ENCODE peak calls at places on chromosomes 4 and X, in nine cellular contexts. Z is stomach, W is mesenchymal stem cell, I is PC-3, E is osteoblast, G is adipocyte, L is mammary epithelial cell, C is A673, N is uterus. O is an unnamed sample.
A peak's percentile ranks its signal among the peaks of the same experiment; 100 is the strongest.

GRCh38 chrX:107968623-107969022 is 13.5 kb downstream of the TEX13B start:
- DNase-seq in Z (no peak), W (no peak), I (no peak), E (no peak), G (no peak), L (peak; percentile 51), C (no peak), N (no peak), O (no peak)

GRCh38 chr4:173486714-173487392 is 43.2 kb downstream of the HAND2 start:
- DNase-seq in Z (no peak), W (no peak), I (no peak), E (no peak), G (no peak), L (no peak), C (peak; percentile 80), N (no peak), O (no peak)

GRCh38 chr4:43867908-43868307 is 580.7 kb downstream of the KCTD8 start:
- DNase-seq in Z (no peak), W (no peak), I (no peak), E (no peak), G (no peak), L (no peak), C (no peak), N (no peak), O (no peak)

GRCh38 chr4:80004319-80004718 is 68.7 kb downstream of the ANTXR2 start:
- DNase-seq in Z (no peak), W (no peak), I (no peak), E (no peak), G (no peak), L (no peak), C (no peak), N (no peak), O (no peak)

GRCh38 chr4:10619220-10619619 is 65.3 kb downstream of the CLNK start:
- DNase-seq in Z (peak; percentile 61), W (no peak), I (peak; percentile 39), E (no peak), G (peak; percentile 21), L (peak; percentile 38), C (no peak), N (no peak), O (peak; percentile 22)

GRCh38 chr4:122855491-122855890 is 28.9 kb downstream of the FGF2 start:
- DNase-seq in Z (no peak), W (no peak), I (no peak), E (no peak), G (no peak), L (no peak), C (no peak), N (no peak), O (peak; percentile 39)

GRCh38 chrX:134551365-134552095 is 91.6 kb downstream of the HPRT1 start:
- DNase-seq in Z (no peak), W (peak; percentile 66), I (peak; percentile 68), E (no peak), G (peak; percentile 61), L (no peak), C (peak; percentile 37), N (no peak), O (peak; percentile 42)

GRCh38 chr4:610411-611261 is 14.7 kb upstream of the PDE6B start:
- DNase-seq in Z (no peak), W (no peak), I (peak; percentile 95), E (no peak), G (peak; percentile 48), L (peak; percentile 87), C (no peak), N (no peak), O (no peak)

GRCh38 chrX:38805294-38806053 is 4.2 kb downstream of the MID1IP1 start:
- DNase-seq in Z (peak; percentile 74), W (peak; percentile 85), I (peak; percentile 67), E (peak; percentile 55), G (peak; percentile 90), L (peak; percentile 70), C (peak; percentile 71), N (peak; percentile 59), O (peak; percentile 72)

GRCh38 chrX:136168929-136169735 is 21.8 kb downstream of the FHL1 start:
- DNase-seq in Z (no peak), W (peak; percentile 97), I (peak; percentile 39), E (no peak), G (peak; percentile 91), L (peak; percentile 18), C (peak; percentile 58), N (peak; percentile 86), O (peak; percentile 92)

GRCh38 chr4:121150486-121150885 is 13.6 kb downstream of the TNIP3 start:
- DNase-seq in Z (no peak), W (no peak), I (no peak), E (no peak), G (no peak), L (no peak), C (no peak), N (no peak), O (no peak)

GRCh38 chrX:52574416-52575275 is 57.8 kb upstream of the XAGE1B start:
- DNase-seq in Z (no peak), W (peak; percentile 45), I (peak; percentile 65), E (peak; percentile 59), G (peak; percentile 72), L (peak; percentile 46), C (peak; percentile 90), N (no peak), O (peak; percentile 41)

DNA sequence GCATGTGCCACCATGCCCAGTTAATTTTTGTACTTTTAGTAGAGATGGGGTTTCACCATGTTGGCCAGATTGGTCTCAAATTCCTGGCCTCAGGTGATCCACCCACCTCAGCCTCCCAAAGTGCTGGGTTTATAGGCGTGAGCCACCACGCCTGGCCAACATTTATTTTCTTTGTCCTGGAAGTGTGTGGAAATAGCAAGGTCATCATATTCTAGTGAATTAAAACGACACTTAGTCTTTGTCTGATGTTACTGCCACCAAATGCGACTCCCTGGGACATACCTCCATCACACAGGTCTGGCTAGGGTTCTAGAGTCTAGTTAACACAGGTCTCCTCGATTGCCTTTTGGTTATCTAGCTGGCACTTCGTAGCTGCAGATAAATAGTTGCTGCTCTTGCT is 203.1 kb downstream of the AASDH start:
- DNase-seq in Z (no peak), W (no peak), I (no peak), E (no peak), G (no peak), L (no peak), C (no peak), N (no peak), O (no peak)
- H3K36me3 ChIP-seq in Z (no peaks in the 10 kb centered on the region), W (peaks cover 6% of the 10 kb centered on the region), I (no peaks in the 10 kb centered on the region), E (no peaks in the 10 kb centered on the region), G (no peaks in the 10 kb centered on the region), L (no peaks in the 10 kb centered on the region), C (no peaks in the 10 kb centered on the region), N (no peaks in the 10 kb centered on the region), O (no peaks in the 10 kb centered on the region)

GRCh38 chrX:129618997-129619396 is 35.8 kb downstream of the APLN start:
- DNase-seq in Z (peak; percentile 45), W (no peak), I (no peak), E (no peak), G (no peak), L (no peak), C (no peak), N (no peak), O (no peak)

GRCh38 chrX:129612396-129612795 is 42.4 kb downstream of the APLN start:
- DNase-seq in Z (no peak), W (no peak), I (no peak), E (no peak), G (no peak), L (no peak), C (no peak), N (no peak), O (no peak)

GRCh38 chrX:129613596-129613995 is 41.2 kb downstream of the APLN start:
- DNase-seq in Z (no peak), W (peak; percentile 48), I (peak; percentile 23), E (no peak), G (no peak), L (peak; percentile 37), C (no peak), N (no peak), O (peak; percentile 13)

GRCh38 chrX:129622757-129623301 is 31.9 kb downstream of the APLN start:
- DNase-seq in Z (no peak), W (peak; percentile 26), I (no peak), E (no peak), G (no peak), L (peak; percentile 61), C (peak; percentile 57), N (no peak), O (peak; percentile 85)

DNA sequence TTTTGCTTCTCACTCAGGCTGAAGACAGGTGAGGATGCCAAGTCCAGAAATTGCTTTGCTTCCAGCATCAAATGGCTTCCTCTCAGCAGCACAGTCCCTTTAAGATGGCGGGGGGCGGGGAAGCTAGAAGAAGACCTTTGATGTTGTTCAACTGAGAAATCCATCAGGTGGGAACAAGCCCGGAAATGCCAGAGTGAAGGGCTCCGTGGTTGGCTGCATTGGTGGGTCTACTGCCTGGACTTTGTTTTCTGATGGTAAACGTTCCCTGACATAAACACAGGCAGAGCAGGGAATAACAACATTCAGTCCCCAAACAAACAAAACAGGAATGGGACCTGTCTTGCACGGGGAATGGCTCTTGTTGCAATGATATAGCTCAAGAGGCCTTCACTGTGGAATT is 37.3 kb downstream of the APLN start:
- DNase-seq in Z (no peak), W (peak; percentile 25), I (no peak), E (no peak), G (no peak), L (no peak), C (no peak), N (no peak), O (no peak)
- H3K36me3 ChIP-seq in Z (no peaks in the 10 kb centered on the region), W (no peaks in the 10 kb centered on the region), I (no peaks in the 10 kb centered on the region), E (no peaks in the 10 kb centered on the region), G (no peaks in the 10 kb centered on the region), L (no peaks in the 10 kb centered on the region), C (no peaks in the 10 kb centered on the region), N (no peaks in the 10 kb centered on the region), O (no peaks in the 10 kb centered on the region)

DNA sequence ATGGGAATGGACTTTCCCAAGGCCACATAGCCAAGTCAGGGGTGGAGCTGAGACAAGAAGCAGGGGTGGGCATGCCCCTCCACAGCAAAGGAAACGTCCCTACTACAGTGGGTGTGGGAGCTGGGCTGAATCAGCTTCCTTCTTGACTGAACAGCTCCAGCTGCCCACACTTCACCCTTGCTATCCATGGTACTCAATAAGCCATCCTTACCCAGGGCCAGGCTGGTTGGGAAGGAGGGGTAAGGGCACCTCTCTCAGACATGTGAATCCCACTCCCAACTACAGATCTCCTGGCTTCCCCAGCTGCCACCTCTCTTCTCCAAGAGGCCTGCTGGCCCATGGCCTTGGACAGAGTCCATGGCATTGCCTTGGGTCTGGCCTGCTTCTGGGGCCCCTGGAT is 21.0 kb downstream of the LAS1L start:
- DNase-seq in Z (no peak), W (no peak), I (no peak), E (no peak), G (no peak), L (no peak), C (no peak), N (no peak), O (no peak)
- H3K36me3 ChIP-seq in Z (peaks cover 63% of the 10 kb centered on the region), W (peaks cover 32% of the 10 kb centered on the region), I (no peaks in the 10 kb centered on the region), E (no peaks in the 10 kb centered on the region), G (peaks cover 13% of the 10 kb centered on the region), L (no peaks in the 10 kb centered on the region), C (peaks cover 2% of the 10 kb centered on the region), N (no peaks in the 10 kb centered on the region), O (peaks cover 7% of the 10 kb centered on the region)

GRCh38 chr4:97477974-97478373 is 665.3 kb downstream of the STPG2 start:
- DNase-seq in Z (no peak), W (no peak), I (no peak), E (no peak), G (no peak), L (no peak), C (no peak), N (no peak), O (no peak)
- H3K36me3 ChIP-seq in Z (no peaks in the 10 kb centered on the region), W (no peaks in the 10 kb centered on the region), I (no peaks in the 10 kb centered on the region), E (no peaks in the 10 kb centered on the region), G (no peaks in the 10 kb centered on the region), L (no peaks in the 10 kb centered on the region), C (no peaks in the 10 kb centered on the region), N (no peaks in the 10 kb centered on the region), O (no peaks in the 10 kb centered on the region)

GRCh38 chr4:133982533-133983224 is 218.9 kb downstream of the PABPC4L start:
- DNase-seq in Z (no peak), W (peak; percentile 24), I (peak; percentile 31), E (no peak), G (peak; percentile 41), L (no peak), C (no peak), N (no peak), O (no peak)

GRCh38 chr4:133981327-133981726 is 220.3 kb downstream of the PABPC4L start:
- DNase-seq in Z (no peak), W (no peak), I (no peak), E (no peak), G (no peak), L (no peak), C (no peak), N (no peak), O (no peak)
- H3K36me3 ChIP-seq in Z (no peaks in the 10 kb centered on the region), W (no peaks in the 10 kb centered on the region), I (no peaks in the 10 kb centered on the region), E (no peaks in the 10 kb centered on the region), G (no peaks in the 10 kb centered on the region), L (no peaks in the 10 kb centered on the region), C (no peaks in the 10 kb centered on the region), N (no peaks in the 10 kb centered on the region), O (no peaks in the 10 kb centered on the region)

O was measured in endothelial cell of umbilical vein.